ENCODE peak calls at places on chromosomes 3 and 15, in ten cellular contexts. One of them, this sample, is unnamed.

GRCh38 chr3:165768680-165769079 is 68.5 kb downstream of the BCHE start:
- DNase-seq in CD8-positive, alpha-beta T cell: no peak
- DNase-seq in HepG2: no peak
- DNase-seq in lung: no peak
- DNase-seq in mesothelial cell of epicardium: no peak
- DNase-seq in psoas muscle: no peak
- DNase-seq in hepatocyte: no peak
- DNase-seq in heart right ventricle: no peak
- DNase-seq in type B pancreatic cell: no peak
- DNase-seq in A549: no peak
- DNase-seq in this sample: no peak

GRCh38 chr3:131540143-131540542 is 37.4 kb upstream of the MRPL3 start:
- DNase-seq in CD8-positive, alpha-beta T cell: no peak
- DNase-seq in HepG2: no peak
- DNase-seq in lung: no peak
- DNase-seq in mesothelial cell of epicardium: no peak
- DNase-seq in psoas muscle: no peak
- DNase-seq in hepatocyte: no peak
- DNase-seq in heart right ventricle: no peak
- DNase-seq in type B pancreatic cell: no peak
- DNase-seq in A549: no peak
- DNase-seq in this sample: no peak

GRCh38 chr3:124557433-124558232 is 172.6 kb upstream of the UMPS start:
- DNase-seq in CD8-positive, alpha-beta T cell: no peak
- DNase-seq in HepG2: no peak
- DNase-seq in lung: no peak
- DNase-seq in mesothelial cell of epicardium: no peak
- DNase-seq in psoas muscle: no peak
- DNase-seq in hepatocyte: no peak
- DNase-seq in heart right ventricle: no peak
- DNase-seq in type B pancreatic cell: no peak
- DNase-seq in A549: no peak
- DNase-seq in this sample: no peak

GRCh38 chr3:150237490-150237889 is 170.6 kb upstream of the TSC22D2 start:
- DNase-seq in CD8-positive, alpha-beta T cell: no peak
- DNase-seq in HepG2: no peak
- DNase-seq in lung: no peak
- DNase-seq in mesothelial cell of epicardium: no peak
- DNase-seq in psoas muscle: peak; percentile 49
- DNase-seq in hepatocyte: no peak
- DNase-seq in heart right ventricle: no peak
- DNase-seq in type B pancreatic cell: no peak
- DNase-seq in A549: peak; percentile 10
- DNase-seq in this sample: no peak

GRCh38 chr3:114411811-114412803 is 118.3 kb downstream of the TIGIT start:
- DNase-seq in CD8-positive, alpha-beta T cell: no peak
- DNase-seq in HepG2: peak; percentile 47
- DNase-seq in lung: no peak
- DNase-seq in mesothelial cell of epicardium: no peak
- DNase-seq in psoas muscle: peak; percentile 26
- DNase-seq in hepatocyte: peak; percentile 25
- DNase-seq in heart right ventricle: no peak
- DNase-seq in type B pancreatic cell: no peak
- DNase-seq in A549: peak; percentile 50
- DNase-seq in this sample: no peak

GRCh38 chr15:90607361-90607760 is 77.6 kb downstream of the CRTC3 start:
- DNase-seq in CD8-positive, alpha-beta T cell: no peak
- DNase-seq in HepG2: no peak
- DNase-seq in lung: no peak
- DNase-seq in mesothelial cell of epicardium: no peak
- DNase-seq in psoas muscle: no peak
- DNase-seq in hepatocyte: no peak
- DNase-seq in heart right ventricle: no peak
- DNase-seq in type B pancreatic cell: no peak
- DNase-seq in A549: no peak
- DNase-seq in this sample: no peak

GRCh38 chr3:170909129-170909903 is 879 bp upstream of the EIF5A2 start:
- DNase-seq in CD8-positive, alpha-beta T cell: no peak
- DNase-seq in HepG2: peak; percentile 69
- DNase-seq in lung: no peak
- DNase-seq in mesothelial cell of epicardium: no peak
- DNase-seq in psoas muscle: peak; percentile 16
- DNase-seq in hepatocyte: peak; percentile 8
- DNase-seq in heart right ventricle: no peak
- DNase-seq in type B pancreatic cell: no peak
- DNase-seq in A549: peak; percentile 66
- DNase-seq in this sample: no peak

GRCh38 chr3:190321789-190322603 is at the start of gene CLDN1:
- DNase-seq in CD8-positive, alpha-beta T cell: peak; percentile 68
- DNase-seq in HepG2: peak; percentile 70
- DNase-seq in lung: peak; percentile 83
- DNase-seq in mesothelial cell of epicardium: peak; percentile 82
- DNase-seq in psoas muscle: peak; percentile 82
- DNase-seq in hepatocyte: peak; percentile 94
- DNase-seq in heart right ventricle: peak; percentile 72
- DNase-seq in type B pancreatic cell: peak; percentile 89
- DNase-seq in A549: peak; percentile 80
- DNase-seq in this sample: peak; percentile 86

GRCh38 chr3:77071806-77072205 is 31.9 kb downstream of the ROBO2 start:
- DNase-seq in CD8-positive, alpha-beta T cell: no peak
- DNase-seq in HepG2: no peak
- DNase-seq in lung: no peak
- DNase-seq in mesothelial cell of epicardium: no peak
- DNase-seq in psoas muscle: no peak
- DNase-seq in hepatocyte: no peak
- DNase-seq in heart right ventricle: no peak
- DNase-seq in type B pancreatic cell: no peak
- DNase-seq in A549: no peak
- DNase-seq in this sample: no peak

GRCh38 chr3:72563690-72564370 is 284.4 kb downstream of the SHQ1 start:
- DNase-seq in CD8-positive, alpha-beta T cell: no peak
- DNase-seq in HepG2: no peak
- DNase-seq in lung: no peak
- DNase-seq in mesothelial cell of epicardium: no peak
- DNase-seq in psoas muscle: no peak
- DNase-seq in hepatocyte: no peak
- DNase-seq in heart right ventricle: no peak
- DNase-seq in type B pancreatic cell: no peak
- DNase-seq in A549: no peak
- DNase-seq in this sample: no peak
- TF ChIP-seq CTCF in CD8-positive, alpha-beta T cell: no peak
- TF ChIP-seq CTCF in HepG2: no peak
- TF ChIP-seq CTCF in lung: no peak
- TF ChIP-seq CTCF in mesothelial cell of epicardium: no peak
- TF ChIP-seq CTCF in psoas muscle: no peak
- TF ChIP-seq CTCF in hepatocyte: no peak
- TF ChIP-seq CTCF in heart right ventricle: no peak
- TF ChIP-seq CTCF in type B pancreatic cell: no peak
- TF ChIP-seq CTCF in A549: no peak
- TF ChIP-seq CTCF in this sample: no peak

DNA sequence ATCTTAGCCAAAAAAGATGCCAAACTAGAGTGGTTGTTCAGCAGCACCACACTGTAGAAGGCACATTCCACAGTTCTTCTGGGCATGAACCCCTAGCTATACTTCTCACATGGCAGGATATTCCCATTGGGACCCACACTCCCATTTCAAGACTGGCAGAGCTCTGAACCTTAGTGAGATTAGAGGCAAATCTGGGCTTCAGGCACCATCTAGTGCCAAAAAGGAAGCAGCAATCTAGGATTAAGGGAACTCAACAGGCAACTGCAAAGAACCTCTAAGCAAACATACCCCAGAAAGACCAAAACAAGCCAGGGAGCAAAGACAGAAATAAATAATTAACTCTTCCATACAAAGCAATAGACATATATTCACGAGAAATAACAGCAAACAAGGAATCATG is 66.2 kb downstream of the TAFA4 start:
- DNase-seq in CD8-positive, alpha-beta T cell: no peak
- DNase-seq in HepG2: no peak
- DNase-seq in lung: no peak
- DNase-seq in mesothelial cell of epicardium: no peak
- DNase-seq in psoas muscle: no peak
- DNase-seq in hepatocyte: no peak
- DNase-seq in heart right ventricle: no peak
- DNase-seq in type B pancreatic cell: no peak
- DNase-seq in A549: no peak
- DNase-seq in this sample: no peak
- TF ChIP-seq CTCF in CD8-positive, alpha-beta T cell: no peak
- TF ChIP-seq CTCF in HepG2: peak; percentile 30
- TF ChIP-seq CTCF in lung: no peak
- TF ChIP-seq CTCF in mesothelial cell of epicardium: no peak
- TF ChIP-seq CTCF in psoas muscle: no peak
- TF ChIP-seq CTCF in hepatocyte: peak; percentile 35
- TF ChIP-seq CTCF in heart right ventricle: no peak
- TF ChIP-seq CTCF in type B pancreatic cell: peak; percentile 44
- TF ChIP-seq CTCF in A549: no peak
- TF ChIP-seq CTCF in this sample: peak; percentile 18

GRCh38 chr15:34128898-34129297 is 27.0 kb downstream of the PGBD4 start:
- DNase-seq in CD8-positive, alpha-beta T cell: no peak
- DNase-seq in HepG2: no peak
- DNase-seq in lung: no peak
- DNase-seq in mesothelial cell of epicardium: no peak
- DNase-seq in psoas muscle: no peak
- DNase-seq in hepatocyte: no peak
- DNase-seq in heart right ventricle: no peak
- DNase-seq in type B pancreatic cell: no peak
- DNase-seq in A549: no peak
- DNase-seq in this sample: no peak
- TF ChIP-seq CTCF in CD8-positive, alpha-beta T cell: no peak
- TF ChIP-seq CTCF in HepG2: no peak
- TF ChIP-seq CTCF in lung: no peak
- TF ChIP-seq CTCF in mesothelial cell of epicardium: no peak
- TF ChIP-seq CTCF in psoas muscle: no peak
- TF ChIP-seq CTCF in hepatocyte: no peak
- TF ChIP-seq CTCF in heart right ventricle: no peak
- TF ChIP-seq CTCF in type B pancreatic cell: no peak
- TF ChIP-seq CTCF in A549: no peak
- TF ChIP-seq CTCF in this sample: no peak

DNA sequence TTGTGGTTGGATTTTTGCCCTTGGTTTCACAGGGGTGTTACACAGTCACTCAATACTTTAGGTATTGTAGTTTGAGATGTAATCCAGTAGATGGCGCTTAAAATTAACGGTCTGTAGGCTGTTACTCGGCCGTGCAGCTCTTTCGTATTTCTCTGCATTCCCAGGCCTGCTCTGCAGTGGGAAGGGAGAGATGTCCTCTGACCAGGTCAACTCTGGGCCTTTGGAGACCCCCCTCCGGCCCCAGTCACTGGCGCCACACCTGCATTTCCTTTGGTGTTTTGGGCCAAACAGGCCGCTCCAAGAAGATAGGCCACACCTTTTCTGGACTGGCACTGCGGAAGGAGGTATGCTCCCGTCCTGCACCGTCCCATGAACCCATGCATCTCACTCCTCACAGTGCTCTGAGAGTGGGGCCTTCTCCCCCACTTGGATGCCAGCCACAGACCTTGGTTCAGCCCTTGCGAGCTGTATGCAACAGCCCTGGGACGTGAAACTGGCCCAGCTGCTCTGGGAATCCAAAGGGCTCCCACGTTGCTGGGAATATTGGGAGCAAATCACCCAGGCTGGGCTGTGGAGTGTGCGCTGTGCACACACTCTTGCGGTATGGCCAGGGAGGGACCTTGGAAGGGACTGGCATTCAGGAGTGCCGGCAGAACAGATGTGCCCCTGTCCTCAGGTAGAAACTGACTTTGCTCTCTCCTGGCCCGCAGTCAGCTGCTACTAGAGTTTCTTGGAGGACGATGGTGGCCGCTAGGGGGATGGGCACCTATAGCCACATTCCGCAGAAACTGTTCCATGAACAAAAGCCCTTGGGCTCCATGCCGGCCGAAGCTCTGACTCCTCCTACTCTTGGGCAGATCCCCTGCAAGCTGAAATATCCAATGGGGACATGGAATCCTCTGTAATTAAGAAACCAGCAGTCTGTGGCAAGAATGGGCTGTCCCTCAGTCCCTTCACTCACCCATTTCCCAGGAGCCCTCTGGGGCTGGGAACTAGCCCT is 410.5 kb upstream of the CADM2 start:
- DNase-seq in CD8-positive, alpha-beta T cell: no peak
- DNase-seq in HepG2: peak; percentile 36
- DNase-seq in lung: no peak
- DNase-seq in mesothelial cell of epicardium: no peak
- DNase-seq in psoas muscle: peak; percentile 10
- DNase-seq in hepatocyte: peak; percentile 55
- DNase-seq in heart right ventricle: no peak
- DNase-seq in type B pancreatic cell: no peak
- DNase-seq in A549: peak; percentile 52
- DNase-seq in this sample: peak; percentile 14
- TF ChIP-seq CTCF in CD8-positive, alpha-beta T cell: no peak
- TF ChIP-seq CTCF in HepG2: peak; percentile 75
- TF ChIP-seq CTCF in lung: no peak
- TF ChIP-seq CTCF in mesothelial cell of epicardium: peak; percentile 60
- TF ChIP-seq CTCF in psoas muscle: peak; percentile 47
- TF ChIP-seq CTCF in hepatocyte: peak; percentile 62
- TF ChIP-seq CTCF in heart right ventricle: peak; percentile 53
- TF ChIP-seq CTCF in type B pancreatic cell: peak; percentile 77
- TF ChIP-seq CTCF in A549: peak; percentile 42
- TF ChIP-seq CTCF in this sample: peak; percentile 66

GRCh38 chr3:148954981-148955380 is 36.4 kb upstream of the GYG1 start:
- DNase-seq in CD8-positive, alpha-beta T cell: no peak
- DNase-seq in HepG2: no peak
- DNase-seq in lung: no peak
- DNase-seq in mesothelial cell of epicardium: no peak
- DNase-seq in psoas muscle: no peak
- DNase-seq in hepatocyte: no peak
- DNase-seq in heart right ventricle: no peak
- DNase-seq in type B pancreatic cell: no peak
- DNase-seq in A549: no peak
- DNase-seq in this sample: no peak

GRCh38 chr3:148953094-148953493 is 38.2 kb upstream of the GYG1 start:
- DNase-seq in CD8-positive, alpha-beta T cell: no peak
- DNase-seq in HepG2: no peak
- DNase-seq in lung: no peak
- DNase-seq in mesothelial cell of epicardium: no peak
- DNase-seq in psoas muscle: no peak
- DNase-seq in hepatocyte: no peak
- DNase-seq in heart right ventricle: no peak
- DNase-seq in type B pancreatic cell: no peak
- DNase-seq in A549: no peak
- DNase-seq in this sample: no peak

GRCh38 chr3:148955544-148956346 is 35.6 kb upstream of the GYG1 start:
- DNase-seq in CD8-positive, alpha-beta T cell: no peak
- DNase-seq in HepG2: peak; percentile 47
- DNase-seq in lung: peak; percentile 35
- DNase-seq in mesothelial cell of epicardium: no peak
- DNase-seq in psoas muscle: peak; percentile 19
- DNase-seq in hepatocyte: peak; percentile 82
- DNase-seq in heart right ventricle: peak; percentile 72
- DNase-seq in type B pancreatic cell: no peak
- DNase-seq in A549: peak; percentile 72
- DNase-seq in this sample: no peak

GRCh38 chr3:148958681-148959080 is 32.7 kb upstream of the GYG1 start:
- DNase-seq in CD8-positive, alpha-beta T cell: no peak
- DNase-seq in HepG2: no peak
- DNase-seq in lung: no peak
- DNase-seq in mesothelial cell of epicardium: no peak
- DNase-seq in psoas muscle: no peak
- DNase-seq in hepatocyte: no peak
- DNase-seq in heart right ventricle: no peak
- DNase-seq in type B pancreatic cell: no peak
- DNase-seq in A549: no peak
- DNase-seq in this sample: no peak

GRCh38 chr3:148957586-148957985 is 33.8 kb upstream of the GYG1 start:
- DNase-seq in CD8-positive, alpha-beta T cell: no peak
- DNase-seq in HepG2: peak; percentile 37
- DNase-seq in lung: no peak
- DNase-seq in mesothelial cell of epicardium: no peak
- DNase-seq in psoas muscle: no peak
- DNase-seq in hepatocyte: no peak
- DNase-seq in heart right ventricle: no peak
- DNase-seq in type B pancreatic cell: no peak
- DNase-seq in A549: peak; percentile 51
- DNase-seq in this sample: no peak
- TF ChIP-seq CTCF in CD8-positive, alpha-beta T cell: no peak
- TF ChIP-seq CTCF in HepG2: peak; percentile 77
- TF ChIP-seq CTCF in lung: no peak
- TF ChIP-seq CTCF in mesothelial cell of epicardium: no peak
- TF ChIP-seq CTCF in psoas muscle: peak; percentile 48
- TF ChIP-seq CTCF in hepatocyte: peak; percentile 6
- TF ChIP-seq CTCF in heart right ventricle: peak; percentile 40
- TF ChIP-seq CTCF in type B pancreatic cell: peak; percentile 29
- TF ChIP-seq CTCF in A549: peak; percentile 12
- TF ChIP-seq CTCF in this sample: peak; percentile 33